ENCODE peak calls at places on chromosomes 5 and 9, in ten cellular contexts. One of them, this sample, is unnamed.

GRCh38 chr5:78003914-78004313 is 227.8 kb upstream of the TBCA start:
- DNase-seq in GM13977: no peak
- DNase-seq in choroid plexus epithelial cell: no peak
- DNase-seq in naive thymus-derived CD8-positive, alpha-beta T cell: no peak
- DNase-seq in progenitor cell of endocrine pancreas: no peak
- DNase-seq in heart left ventricle: no peak
- DNase-seq in naive thymus-derived CD4-positive, alpha-beta T cell: no peak
- DNase-seq in NCI-H345: peak
- DNase-seq in stimulated activated naive CD8-positive, alpha-beta T cell treated with anti-CD3 and anti-CD28 coated beads, Interleukin-15, amount 100 ng/mL, for 72 hours: no peak
- DNase-seq in AG08396: no peak
- DNase-seq in this sample: no peak

GRCh38 chr9:34187891-34188240 is 9.0 kb downstream of the UBAP1 start:
- DNase-seq in naive thymus-derived CD4-positive, alpha-beta T cell: no peak
- DNase-seq in stimulated activated naive CD8-positive, alpha-beta T cell treated with anti-CD3 and anti-CD28 coated beads, Interleukin-15, amount 100 ng/mL, for 72 hours: no peak
- DNase-seq in NCI-H345: no peak
- DNase-seq in naive thymus-derived CD8-positive, alpha-beta T cell: no peak
- DNase-seq in heart left ventricle: no peak
- DNase-seq in progenitor cell of endocrine pancreas: no peak
- DNase-seq in GM13977: no peak
- DNase-seq in AG08396: no peak
- DNase-seq in choroid plexus epithelial cell: peak
- DNase-seq in this sample: no peak

GRCh38 chr9:115636596-115636995 is 517.0 kb upstream of the PAPPA start:
- DNase-seq in progenitor cell of endocrine pancreas: no peak
- DNase-seq in heart left ventricle: no peak
- DNase-seq in choroid plexus epithelial cell: no peak
- DNase-seq in naive thymus-derived CD8-positive, alpha-beta T cell: no peak
- DNase-seq in naive thymus-derived CD4-positive, alpha-beta T cell: no peak
- DNase-seq in NCI-H345: no peak
- DNase-seq in stimulated activated naive CD8-positive, alpha-beta T cell treated with anti-CD3 and anti-CD28 coated beads, Interleukin-15, amount 100 ng/mL, for 72 hours: no peak
- DNase-seq in AG08396: no peak
- DNase-seq in GM13977: no peak
- DNase-seq in this sample: no peak

GRCh38 chr5:624118-624950 is 12.2 kb downstream of the CEP72 start:
- DNase-seq in naive thymus-derived CD4-positive, alpha-beta T cell: no peak
- DNase-seq in progenitor cell of endocrine pancreas: no peak
- DNase-seq in heart left ventricle: no peak
- DNase-seq in NCI-H345: no peak
- DNase-seq in naive thymus-derived CD8-positive, alpha-beta T cell: no peak
- DNase-seq in AG08396: no peak
- DNase-seq in stimulated activated naive CD8-positive, alpha-beta T cell treated with anti-CD3 and anti-CD28 coated beads, Interleukin-15, amount 100 ng/mL, for 72 hours: no peak
- DNase-seq in GM13977: no peak
- DNase-seq in choroid plexus epithelial cell: no peak
- DNase-seq in this sample: no peak

GRCh38 chr9:121860744-121861143 is 209.3 kb downstream of the DAB2IP start:
- DNase-seq in NCI-H345: no peak
- DNase-seq in heart left ventricle: peak
- DNase-seq in progenitor cell of endocrine pancreas: no peak
- DNase-seq in choroid plexus epithelial cell: peak
- DNase-seq in AG08396: peak
- DNase-seq in naive thymus-derived CD8-positive, alpha-beta T cell: no peak
- DNase-seq in naive thymus-derived CD4-positive, alpha-beta T cell: no peak
- DNase-seq in stimulated activated naive CD8-positive, alpha-beta T cell treated with anti-CD3 and anti-CD28 coated beads, Interleukin-15, amount 100 ng/mL, for 72 hours: no peak
- DNase-seq in GM13977: no peak
- DNase-seq in this sample: peak

GRCh38 chr5:88145603-88146467 is 122.8 kb downstream of the TMEM161B start:
- DNase-seq in AG08396: no peak
- DNase-seq in naive thymus-derived CD8-positive, alpha-beta T cell: no peak
- DNase-seq in choroid plexus epithelial cell: no peak
- DNase-seq in progenitor cell of endocrine pancreas: no peak
- DNase-seq in heart left ventricle: peak
- DNase-seq in GM13977: no peak
- DNase-seq in NCI-H345: no peak
- DNase-seq in stimulated activated naive CD8-positive, alpha-beta T cell treated with anti-CD3 and anti-CD28 coated beads, Interleukin-15, amount 100 ng/mL, for 72 hours: peak
- DNase-seq in naive thymus-derived CD4-positive, alpha-beta T cell: no peak
- DNase-seq in this sample: no peak

GRCh38 chr9:133803028-133803585 is 65.0 kb upstream of the SARDH start:
- DNase-seq in AG08396: peak
- DNase-seq in stimulated activated naive CD8-positive, alpha-beta T cell treated with anti-CD3 and anti-CD28 coated beads, Interleukin-15, amount 100 ng/mL, for 72 hours: no peak
- DNase-seq in heart left ventricle: no peak
- DNase-seq in NCI-H345: no peak
- DNase-seq in GM13977: no peak
- DNase-seq in choroid plexus epithelial cell: peak
- DNase-seq in naive thymus-derived CD8-positive, alpha-beta T cell: no peak
- DNase-seq in naive thymus-derived CD4-positive, alpha-beta T cell: no peak
- DNase-seq in progenitor cell of endocrine pancreas: no peak
- DNase-seq in this sample: no peak

GRCh38 chr9:38038307-38039089 is 30.5 kb downstream of the SHB start:
- DNase-seq in GM13977: no peak
- DNase-seq in NCI-H345: no peak
- DNase-seq in stimulated activated naive CD8-positive, alpha-beta T cell treated with anti-CD3 and anti-CD28 coated beads, Interleukin-15, amount 100 ng/mL, for 72 hours: no peak
- DNase-seq in naive thymus-derived CD4-positive, alpha-beta T cell: no peak
- DNase-seq in naive thymus-derived CD8-positive, alpha-beta T cell: no peak
- DNase-seq in progenitor cell of endocrine pancreas: no peak
- DNase-seq in choroid plexus epithelial cell: no peak
- DNase-seq in AG08396: no peak
- DNase-seq in heart left ventricle: peak
- DNase-seq in this sample: no peak

GRCh38 chr5:14869286-14870164 is 2.1 kb downstream of the ANKH start:
- DNase-seq in AG08396: no peak
- DNase-seq in choroid plexus epithelial cell: no peak
- DNase-seq in GM13977: no peak
- DNase-seq in naive thymus-derived CD8-positive, alpha-beta T cell: peak
- DNase-seq in stimulated activated naive CD8-positive, alpha-beta T cell treated with anti-CD3 and anti-CD28 coated beads, Interleukin-15, amount 100 ng/mL, for 72 hours: peak
- DNase-seq in progenitor cell of endocrine pancreas: no peak
- DNase-seq in naive thymus-derived CD4-positive, alpha-beta T cell: peak
- DNase-seq in heart left ventricle: peak
- DNase-seq in NCI-H345: no peak
- DNase-seq in this sample: no peak

GRCh38 chr5:106376522-106376921 is 1294.2 kb downstream of the EFNA5 start:
- DNase-seq in stimulated activated naive CD8-positive, alpha-beta T cell treated with anti-CD3 and anti-CD28 coated beads, Interleukin-15, amount 100 ng/mL, for 72 hours: no peak
- DNase-seq in naive thymus-derived CD4-positive, alpha-beta T cell: no peak
- DNase-seq in progenitor cell of endocrine pancreas: no peak
- DNase-seq in NCI-H345: no peak
- DNase-seq in heart left ventricle: no peak
- DNase-seq in GM13977: no peak
- DNase-seq in naive thymus-derived CD8-positive, alpha-beta T cell: no peak
- DNase-seq in AG08396: no peak
- DNase-seq in choroid plexus epithelial cell: peak
- DNase-seq in this sample: no peak

GRCh38 chr5:158100373-158100902 is 241.5 kb upstream of the CLINT1 start:
- DNase-seq in progenitor cell of endocrine pancreas: no peak
- DNase-seq in choroid plexus epithelial cell: no peak
- DNase-seq in GM13977: no peak
- DNase-seq in heart left ventricle: no peak
- DNase-seq in stimulated activated naive CD8-positive, alpha-beta T cell treated with anti-CD3 and anti-CD28 coated beads, Interleukin-15, amount 100 ng/mL, for 72 hours: no peak
- DNase-seq in AG08396: no peak
- DNase-seq in naive thymus-derived CD8-positive, alpha-beta T cell: no peak
- DNase-seq in naive thymus-derived CD4-positive, alpha-beta T cell: no peak
- DNase-seq in NCI-H345: no peak
- DNase-seq in this sample: no peak

GRCh38 chr5:61933787-61934626 is 372.0 kb upstream of the KIF2A start:
- DNase-seq in naive thymus-derived CD8-positive, alpha-beta T cell: no peak
- DNase-seq in NCI-H345: peak
- DNase-seq in progenitor cell of endocrine pancreas: peak
- DNase-seq in heart left ventricle: peak
- DNase-seq in AG08396: peak
- DNase-seq in naive thymus-derived CD4-positive, alpha-beta T cell: no peak
- DNase-seq in choroid plexus epithelial cell: peak
- DNase-seq in stimulated activated naive CD8-positive, alpha-beta T cell treated with anti-CD3 and anti-CD28 coated beads, Interleukin-15, amount 100 ng/mL, for 72 hours: no peak
- DNase-seq in GM13977: peak
- DNase-seq in this sample: peak

GRCh38 chr9:69149321-69149807 is 24.7 kb upstream of the TJP2 start:
- DNase-seq in naive thymus-derived CD4-positive, alpha-beta T cell: no peak
- DNase-seq in heart left ventricle: no peak
- DNase-seq in AG08396: peak
- DNase-seq in stimulated activated naive CD8-positive, alpha-beta T cell treated with anti-CD3 and anti-CD28 coated beads, Interleukin-15, amount 100 ng/mL, for 72 hours: no peak
- DNase-seq in GM13977: no peak
- DNase-seq in NCI-H345: peak
- DNase-seq in progenitor cell of endocrine pancreas: no peak
- DNase-seq in naive thymus-derived CD8-positive, alpha-beta T cell: no peak
- DNase-seq in choroid plexus epithelial cell: peak
- DNase-seq in this sample: peak

GRCh38 chr9:88826651-88827245 is 164.5 kb upstream of the S1PR3 start:
- DNase-seq in stimulated activated naive CD8-positive, alpha-beta T cell treated with anti-CD3 and anti-CD28 coated beads, Interleukin-15, amount 100 ng/mL, for 72 hours: no peak
- DNase-seq in GM13977: no peak
- DNase-seq in naive thymus-derived CD4-positive, alpha-beta T cell: no peak
- DNase-seq in progenitor cell of endocrine pancreas: no peak
- DNase-seq in naive thymus-derived CD8-positive, alpha-beta T cell: no peak
- DNase-seq in AG08396: no peak
- DNase-seq in heart left ventricle: no peak
- DNase-seq in NCI-H345: no peak
- DNase-seq in choroid plexus epithelial cell: peak
- DNase-seq in this sample: no peak

GRCh38 chr5:168106008-168106761 is 185.3 kb upstream of the WWC1 start:
- DNase-seq in progenitor cell of endocrine pancreas: no peak
- DNase-seq in NCI-H345: no peak
- DNase-seq in naive thymus-derived CD8-positive, alpha-beta T cell: no peak
- DNase-seq in choroid plexus epithelial cell: peak
- DNase-seq in naive thymus-derived CD4-positive, alpha-beta T cell: no peak
- DNase-seq in AG08396: no peak
- DNase-seq in heart left ventricle: no peak
- DNase-seq in stimulated activated naive CD8-positive, alpha-beta T cell treated with anti-CD3 and anti-CD28 coated beads, Interleukin-15, amount 100 ng/mL, for 72 hours: no peak
- DNase-seq in GM13977: no peak
- DNase-seq in this sample: no peak

GRCh38 chr9:36320457-36320856 is 62.2 kb upstream of the GNE start:
- DNase-seq in heart left ventricle: no peak
- DNase-seq in naive thymus-derived CD4-positive, alpha-beta T cell: no peak
- DNase-seq in naive thymus-derived CD8-positive, alpha-beta T cell: no peak
- DNase-seq in GM13977: no peak
- DNase-seq in choroid plexus epithelial cell: no peak
- DNase-seq in stimulated activated naive CD8-positive, alpha-beta T cell treated with anti-CD3 and anti-CD28 coated beads, Interleukin-15, amount 100 ng/mL, for 72 hours: no peak
- DNase-seq in NCI-H345: no peak
- DNase-seq in AG08396: no peak
- DNase-seq in progenitor cell of endocrine pancreas: no peak
- DNase-seq in this sample: no peak

GRCh38 chr5:175847503-175847902 is 23.9 kb upstream of the CPLX2 start:
- DNase-seq in AG08396: peak
- DNase-seq in choroid plexus epithelial cell: peak
- DNase-seq in stimulated activated naive CD8-positive, alpha-beta T cell treated with anti-CD3 and anti-CD28 coated beads, Interleukin-15, amount 100 ng/mL, for 72 hours: no peak
- DNase-seq in NCI-H345: no peak
- DNase-seq in GM13977: no peak
- DNase-seq in naive thymus-derived CD4-positive, alpha-beta T cell: no peak
- DNase-seq in heart left ventricle: no peak
- DNase-seq in naive thymus-derived CD8-positive, alpha-beta T cell: no peak
- DNase-seq in progenitor cell of endocrine pancreas: no peak
- DNase-seq in this sample: no peak

GRCh38 chr5:149221326-149221725 is 50.3 kb upstream of the AFAP1L1 start:
- DNase-seq in GM13977: no peak
- DNase-seq in naive thymus-derived CD8-positive, alpha-beta T cell: no peak
- DNase-seq in stimulated activated naive CD8-positive, alpha-beta T cell treated with anti-CD3 and anti-CD28 coated beads, Interleukin-15, amount 100 ng/mL, for 72 hours: no peak
- DNase-seq in AG08396: peak
- DNase-seq in naive thymus-derived CD4-positive, alpha-beta T cell: no peak
- DNase-seq in heart left ventricle: no peak
- DNase-seq in choroid plexus epithelial cell: peak
- DNase-seq in NCI-H345: no peak
- DNase-seq in progenitor cell of endocrine pancreas: no peak
- DNase-seq in this sample: peak

GRCh38 chr9:75979362-75979761 is 88.9 kb downstream of the PCSK5 start:
- DNase-seq in stimulated activated naive CD8-positive, alpha-beta T cell treated with anti-CD3 and anti-CD28 coated beads, Interleukin-15, amount 100 ng/mL, for 72 hours: no peak
- DNase-seq in GM13977: peak
- DNase-seq in naive thymus-derived CD8-positive, alpha-beta T cell: no peak
- DNase-seq in heart left ventricle: no peak
- DNase-seq in progenitor cell of endocrine pancreas: no peak
- DNase-seq in naive thymus-derived CD4-positive, alpha-beta T cell: no peak
- DNase-seq in NCI-H345: peak
- DNase-seq in choroid plexus epithelial cell: peak
- DNase-seq in AG08396: peak
- DNase-seq in this sample: peak

GRCh38 chr9:27407966-27408365 is 111.0 kb upstream of the EQTN start:
- DNase-seq in GM13977: no peak
- DNase-seq in naive thymus-derived CD8-positive, alpha-beta T cell: no peak
- DNase-seq in AG08396: peak
- DNase-seq in progenitor cell of endocrine pancreas: no peak
- DNase-seq in NCI-H345: no peak
- DNase-seq in choroid plexus epithelial cell: peak
- DNase-seq in stimulated activated naive CD8-positive, alpha-beta T cell treated with anti-CD3 and anti-CD28 coated beads, Interleukin-15, amount 100 ng/mL, for 72 hours: no peak
- DNase-seq in naive thymus-derived CD4-positive, alpha-beta T cell: no peak
- DNase-seq in heart left ventricle: no peak
- DNase-seq in this sample: no peak

GRCh38 chr9:81601639-81602623 is 87.4 kb downstream of the TLE1 start:
- DNase-seq in AG08396: no peak
- DNase-seq in NCI-H345: no peak
- DNase-seq in choroid plexus epithelial cell: peak
- DNase-seq in naive thymus-derived CD8-positive, alpha-beta T cell: no peak
- DNase-seq in stimulated activated naive CD8-positive, alpha-beta T cell treated with anti-CD3 and anti-CD28 coated beads, Interleukin-15, amount 100 ng/mL, for 72 hours: no peak
- DNase-seq in progenitor cell of endocrine pancreas: no peak
- DNase-seq in heart left ventricle: no peak
- DNase-seq in GM13977: no peak
- DNase-seq in naive thymus-derived CD4-positive, alpha-beta T cell: no peak
- DNase-seq in this sample: peak

GRCh38 chr5:31225118-31225517 is 31.6 kb downstream of the CDH6 start:
- DNase-seq in AG08396: peak
- DNase-seq in stimulated activated naive CD8-positive, alpha-beta T cell treated with anti-CD3 and anti-CD28 coated beads, Interleukin-15, amount 100 ng/mL, for 72 hours: no peak
- DNase-seq in choroid plexus epithelial cell: peak
- DNase-seq in heart left ventricle: no peak
- DNase-seq in naive thymus-derived CD4-positive, alpha-beta T cell: no peak
- DNase-seq in GM13977: no peak
- DNase-seq in progenitor cell of endocrine pancreas: no peak
- DNase-seq in NCI-H345: no peak
- DNase-seq in naive thymus-derived CD8-positive, alpha-beta T cell: no peak
- DNase-seq in this sample: no peak

GRCh38 chr5:40497573-40497972 is 182.1 kb upstream of the PTGER4 start:
- DNase-seq in choroid plexus epithelial cell: peak
- DNase-seq in heart left ventricle: no peak
- DNase-seq in NCI-H345: no peak
- DNase-seq in stimulated activated naive CD8-positive, alpha-beta T cell treated with anti-CD3 and anti-CD28 coated beads, Interleukin-15, amount 100 ng/mL, for 72 hours: no peak
- DNase-seq in naive thymus-derived CD4-positive, alpha-beta T cell: no peak
- DNase-seq in naive thymus-derived CD8-positive, alpha-beta T cell: no peak
- DNase-seq in AG08396: no peak
- DNase-seq in progenitor cell of endocrine pancreas: no peak
- DNase-seq in GM13977: no peak
- DNase-seq in this sample: peak

GRCh38 chr5:158170060-158170459 is 311.1 kb upstream of the CLINT1 start:
- DNase-seq in choroid plexus epithelial cell: no peak
- DNase-seq in GM13977: no peak
- DNase-seq in heart left ventricle: no peak
- DNase-seq in stimulated activated naive CD8-positive, alpha-beta T cell treated with anti-CD3 and anti-CD28 coated beads, Interleukin-15, amount 100 ng/mL, for 72 hours: no peak
- DNase-seq in NCI-H345: no peak
- DNase-seq in progenitor cell of endocrine pancreas: no peak
- DNase-seq in naive thymus-derived CD4-positive, alpha-beta T cell: no peak
- DNase-seq in AG08396: no peak
- DNase-seq in naive thymus-derived CD8-positive, alpha-beta T cell: no peak
- DNase-seq in this sample: no peak

GRCh38 chr5:131973089-131973712 is 27.7 kb upstream of the MEIKIN start:
- DNase-seq in naive thymus-derived CD4-positive, alpha-beta T cell: no peak
- DNase-seq in choroid plexus epithelial cell: no peak
- DNase-seq in heart left ventricle: no peak
- DNase-seq in stimulated activated naive CD8-positive, alpha-beta T cell treated with anti-CD3 and anti-CD28 coated beads, Interleukin-15, amount 100 ng/mL, for 72 hours: no peak
- DNase-seq in AG08396: no peak
- DNase-seq in NCI-H345: no peak
- DNase-seq in naive thymus-derived CD8-positive, alpha-beta T cell: no peak
- DNase-seq in progenitor cell of endocrine pancreas: no peak
- DNase-seq in GM13977: no peak
- DNase-seq in this sample: no peak

GRCh38 chr9:108953983-108954574 is 19.9 kb downstream of the ABITRAM start:
- DNase-seq in heart left ventricle: no peak
- DNase-seq in progenitor cell of endocrine pancreas: no peak
- DNase-seq in stimulated activated naive CD8-positive, alpha-beta T cell treated with anti-CD3 and anti-CD28 coated beads, Interleukin-15, amount 100 ng/mL, for 72 hours: no peak
- DNase-seq in NCI-H345: no peak
- DNase-seq in naive thymus-derived CD8-positive, alpha-beta T cell: peak
- DNase-seq in GM13977: peak
- DNase-seq in AG08396: peak
- DNase-seq in naive thymus-derived CD4-positive, alpha-beta T cell: peak
- DNase-seq in choroid plexus epithelial cell: peak
- DNase-seq in this sample: peak

GRCh38 chr9:136075134-136075841 is 19.8 kb downstream of the NACC2 start:
- DNase-seq in progenitor cell of endocrine pancreas: no peak
- DNase-seq in heart left ventricle: peak
- DNase-seq in naive thymus-derived CD4-positive, alpha-beta T cell: no peak
- DNase-seq in NCI-H345: no peak
- DNase-seq in GM13977: no peak
- DNase-seq in choroid plexus epithelial cell: no peak
- DNase-seq in AG08396: no peak
- DNase-seq in naive thymus-derived CD8-positive, alpha-beta T cell: no peak
- DNase-seq in stimulated activated naive CD8-positive, alpha-beta T cell treated with anti-CD3 and anti-CD28 coated beads, Interleukin-15, amount 100 ng/mL, for 72 hours: no peak
- DNase-seq in this sample: no peak

GRCh38 chr9:127810378-127811187 is 7.9 kb downstream of the FPGS start:
- DNase-seq in naive thymus-derived CD4-positive, alpha-beta T cell: no peak
- DNase-seq in choroid plexus epithelial cell: no peak
- DNase-seq in AG08396: no peak
- DNase-seq in heart left ventricle: no peak
- DNase-seq in GM13977: no peak
- DNase-seq in NCI-H345: no peak
- DNase-seq in naive thymus-derived CD8-positive, alpha-beta T cell: no peak
- DNase-seq in stimulated activated naive CD8-positive, alpha-beta T cell treated with anti-CD3 and anti-CD28 coated beads, Interleukin-15, amount 100 ng/mL, for 72 hours: no peak
- DNase-seq in progenitor cell of endocrine pancreas: no peak
- DNase-seq in this sample: no peak